ENCODE peak calls at places on chromosomes 3 and 15, in six cellular contexts. V, B, D, L, T and Z are unnamed samples.

GRCh38 chr15:78880242-78880533 is 7.5 kb downstream of the MORF4L1 start:
- DNase-seq in T (no peak), D (no peak), B (no peak), L (no peak), V (peak), Z (no peak)

GRCh38 chr3:133535971-133536634 is 37.4 kb upstream of the CDV3 start:
- DNase-seq in T (no peak), B (no peak), V (peak), D (no peak), L (peak), Z (peak)

GRCh38 chr3:134085034-134085775 is 55.5 kb upstream of the SLCO2A1 start:
- DNase-seq in V (peak), T (no peak), D (no peak), L (no peak), B (no peak), Z (no peak)

GRCh38 chr3:100184960-100185566 is 70.8 kb upstream of the FILIP1L start:
- DNase-seq in V (peak), T (no peak), L (no peak), B (no peak), D (no peak), Z (no peak)

GRCh38 chr3:188446014-188446413 is 292.1 kb downstream of the LPP start:
- DNase-seq in D (no peak), V (no peak), T (no peak), L (no peak), B (no peak), Z (peak)

GRCh38 chr3:24042174-24042878 is 97.2 kb downstream of the NR1D2 start:
- DNase-seq in T (no peak), V (peak), B (no peak), L (no peak), D (no peak), Z (no peak)

GRCh38 chr3:127817331-127817821 is 4.9 kb downstream of the MGLL start:
- DNase-seq in L (no peak), B (no peak), T (peak), V (peak), D (no peak), Z (no peak)

GRCh38 chr15:74208901-74209559 is 6.4 kb upstream of the STRA6 start:
- DNase-seq in D (no peak), L (no peak), B (peak), T (peak), V (peak), Z (no peak)

GRCh38 chr15:57198654-57199241 is 177.6 kb upstream of the CGNL1 start:
- DNase-seq in B (peak), D (no peak), L (no peak), T (peak), V (no peak), Z (peak)

GRCh38 chr3:185677146-185677829 is 91.2 kb downstream of the SENP2 start:
- DNase-seq in V (peak), D (no peak), B (peak), L (peak), T (peak), Z (no peak)

GRCh38 chr3:42497009-42497731 is 5.3 kb upstream of the VIPR1 start:
- DNase-seq in B (no peak), L (peak), D (no peak), V (peak), T (peak), Z (no peak)

GRCh38 chr3:141257971-141258370 is 26.3 kb downstream of the PXYLP1 start:
- DNase-seq in V (no peak), L (no peak), B (no peak), D (no peak), T (peak), Z (no peak)

GRCh38 chr15:53834214-53834613 is 74.8 kb upstream of the WDR72 start:
- DNase-seq in D (no peak), L (no peak), V (no peak), T (no peak), B (no peak), Z (no peak)

GRCh38 chr3:119794971-119795612 is 13.2 kb downstream of the NR1I2 start:
- DNase-seq in B (peak), V (no peak), D (no peak), T (peak), L (peak), Z (no peak)

GRCh38 chr3:99962703-99963102 is 145.0 kb downstream of the CMSS1 start:
- DNase-seq in V (peak), T (no peak), L (no peak), B (no peak), D (no peak), Z (no peak)

GRCh38 chr15:81133782-81134461 is at the start of gene CFAP161:
- DNase-seq in D (no peak), V (peak), L (peak), B (peak), T (peak), Z (peak)

GRCh38 chr3:170732660-170733245 is 137.2 kb downstream of the RPL22L1 start:
- DNase-seq in V (peak), B (no peak), T (no peak), D (no peak), L (no peak), Z (no peak)

GRCh38 chr3:45771831-45772230 is 24.5 kb downstream of the SLC6A20 start:
- DNase-seq in T (no peak), L (no peak), V (no peak), B (no peak), D (no peak), Z (no peak)

GRCh38 chr3:11386413-11387155 is 114.4 kb downstream of the ATG7 start:
- DNase-seq in B (no peak), V (peak), D (no peak), T (no peak), L (no peak), Z (no peak)

GRCh38 chr15:63501256-63502089 is 2.9 kb upstream of the USP3 start:
- DNase-seq in D (no peak), T (peak), V (peak), L (peak), B (peak), Z (no peak)

GRCh38 chr15:31375772-31376171 is 49.1 kb downstream of the KLF13 start:
- DNase-seq in V (no peak), T (no peak), L (no peak), B (no peak), D (peak), Z (no peak)

GRCh38 chr15:77646104-77646694 is 13.5 kb upstream of the LINGO1 start:
- DNase-seq in T (no peak), B (no peak), D (no peak), L (no peak), V (no peak), Z (no peak)

GRCh38 chr3:129608087-129608935 is 1.8 kb upstream of the PLXND1 start:
- DNase-seq in T (peak), L (no peak), D (no peak), V (peak), B (peak), Z (no peak)

GRCh38 chr3:39249453-39250115 is 30.3 kb downstream of the CX3CR1 start:
- DNase-seq in T (no peak), V (peak), B (no peak), L (no peak), D (no peak), Z (no peak)

GRCh38 chr3:159458010-159458409 is 530.6 kb upstream of the IL12A start:
- DNase-seq in D (no peak), L (no peak), T (peak), B (peak), V (peak), Z (no peak)

GRCh38 chr3:27532931-27533607 is 48.9 kb upstream of the SLC4A7 start:
- DNase-seq in L (no peak), T (peak), V (no peak), D (no peak), B (no peak), Z (no peak)

GRCh38 chr15:77909131-77909940 is 168.2 kb downstream of the TBC1D2B start:
- DNase-seq in T (no peak), L (no peak), D (no peak), B (no peak), V (no peak), Z (no peak)

GRCh38 chr3:72488736-72489030 is 359.6 kb downstream of the SHQ1 start:
- DNase-seq in V (peak), B (no peak), T (no peak), D (no peak), L (no peak), Z (no peak)

GRCh38 chr3:59404064-59404463 is 354.2 kb upstream of the CFAP20DC start:
- DNase-seq in L (no peak), V (no peak), B (no peak), D (no peak), T (no peak), Z (no peak)

GRCh38 chr3:138049157-138049919 is 39.4 kb downstream of the CLDN18 start:
- DNase-seq in T (peak), D (no peak), V (peak), B (no peak), L (no peak), Z (no peak)

GRCh38 chr15:101479851-101480612 is 9.5 kb downstream of the PCSK6 start:
- DNase-seq in B (no peak), V (no peak), T (no peak), L (no peak), D (no peak), Z (no peak)

GRCh38 chr3:143109861-143110260 is 9.7 kb upstream of the CHST2 start:
- DNase-seq in B (no peak), V (no peak), L (no peak), D (no peak), T (no peak), Z (peak)

GRCh38 chr3:138867996-138868395 is 33.3 kb upstream of the PIK3CB start:
- DNase-seq in D (no peak), T (no peak), B (peak), V (peak), L (no peak), Z (no peak)